ENCODE peak calls at places on chromosomes 5 and 9, in six cellular contexts. R is AG04450, P is uterus, K is H1, S is omental fat pad, O is sigmoid colon. E is an unnamed sample.

GRCh38 chr9:90344013-90344412 is 298.6 kb downstream of the DIRAS2 start:
- DNase-seq in R (no peak), P (no peak), K (no peak), S (no peak), O (no peak), E (no peak)

GRCh38 chr5:5544094-5544663 is 121.7 kb downstream of the ICE1 start:
- DNase-seq in R (no peak), P (no peak), K (no peak), S (no peak), O (no peak), E (no peak)

GRCh38 chr9:38047301-38048251 is 21.5 kb downstream of the SHB start:
- DNase-seq in R (peak), P (no peak), K (peak), S (no peak), O (peak), E (no peak)

GRCh38 chr9:25261445-25261844 is 416.8 kb downstream of the TUSC1 start:
- DNase-seq in R (no peak), P (no peak), K (no peak), S (no peak), O (no peak), E (no peak)

GRCh38 chr9:136726631-136727191 is 14.3 kb downstream of the DIPK1B start:
- DNase-seq in R (no peak), P (no peak), K (no peak), S (no peak), O (no peak), E (no peak)

GRCh38 chr5:94691947-94692346 is 73.5 kb downstream of the SLF1 start:
- DNase-seq in R (no peak), P (peak), K (no peak), S (no peak), O (no peak), E (no peak)

GRCh38 chr9:133516961-133517350 is 7.8 kb downstream of the MYMK start:
- DNase-seq in R (no peak), P (no peak), K (no peak), S (no peak), O (no peak), E (no peak)

GRCh38 chr9:133980864-133981588 is 11.1 kb downstream of the VAV2 start:
- DNase-seq in R (no peak), P (no peak), K (no peak), S (no peak), O (peak), E (no peak)

GRCh38 chr9:91966503-91966902 is 16.5 kb upstream of the ROR2 start:
- DNase-seq in R (no peak), P (no peak), K (no peak), S (no peak), O (no peak), E (no peak)

GRCh38 chr9:12884736-12885395 is 110.0 kb downstream of the LURAP1L start:
- DNase-seq in R (peak), P (no peak), K (no peak), S (no peak), O (no peak), E (no peak)

GRCh38 chr5:127088226-127088625 is 14.9 kb upstream of the C5orf63 start:
- DNase-seq in R (peak), P (no peak), K (no peak), S (no peak), O (no peak), E (no peak)

GRCh38 chr9:8134629-8135028 is 335.1 kb upstream of the DMAC1 start:
- DNase-seq in R (no peak), P (no peak), K (no peak), S (no peak), O (no peak), E (no peak)

GRCh38 chr5:157918811-157919742 is 60.1 kb upstream of the CLINT1 start:
- DNase-seq in R (no peak), P (no peak), K (no peak), S (no peak), O (no peak), E (no peak)

GRCh38 chr9:133734600-133735414 is 3.3 kb downstream of the SARDH start:
- DNase-seq in R (no peak), P (no peak), K (no peak), S (no peak), O (peak), E (no peak)

DNA sequence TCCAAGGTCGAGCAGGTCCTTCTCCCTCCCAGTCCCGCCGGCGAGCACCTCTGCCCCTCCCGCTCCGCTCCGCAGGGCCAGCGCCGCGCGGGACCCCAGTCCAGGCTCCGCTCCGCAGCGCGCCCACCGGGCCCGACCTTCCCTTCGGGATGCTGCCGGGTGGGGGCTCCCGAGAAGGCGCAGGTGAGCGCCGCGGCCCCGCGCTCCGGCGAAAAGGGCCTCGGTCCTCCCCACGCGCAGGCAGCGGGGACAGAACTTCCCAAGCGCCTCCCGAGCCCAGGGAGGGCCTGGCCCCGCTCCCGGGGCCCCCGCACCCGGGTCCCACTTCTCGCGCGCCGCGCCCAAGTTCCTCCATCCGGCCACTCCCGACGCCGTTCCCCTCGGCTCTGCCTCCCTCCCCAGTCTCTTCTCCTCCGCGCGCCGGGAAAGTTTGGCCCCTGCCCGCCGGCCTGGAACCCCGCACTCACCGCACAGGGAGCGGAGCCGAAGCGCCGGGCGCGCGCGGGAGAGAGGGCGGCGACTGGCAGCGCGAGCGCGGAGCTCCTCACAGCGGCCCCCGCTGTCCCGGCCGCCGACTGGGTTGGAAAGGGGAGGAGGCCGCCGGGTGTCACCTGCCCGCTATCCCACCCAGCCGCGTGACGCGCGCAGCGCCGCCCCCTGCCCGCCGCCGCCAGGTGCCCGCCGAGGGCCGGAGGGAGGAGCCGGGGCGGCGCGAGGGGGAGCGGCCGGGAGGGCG is at the start of gene ELOVL7:
- DNase-seq in R (no peak), P (no peak), K (peak), S (no peak), O (no peak), E (no peak)
- TF ChIP-seq CTCF in R (peak), P (no peak), K (peak), S (no peak), O (no peak), E (no peak)

DNA sequence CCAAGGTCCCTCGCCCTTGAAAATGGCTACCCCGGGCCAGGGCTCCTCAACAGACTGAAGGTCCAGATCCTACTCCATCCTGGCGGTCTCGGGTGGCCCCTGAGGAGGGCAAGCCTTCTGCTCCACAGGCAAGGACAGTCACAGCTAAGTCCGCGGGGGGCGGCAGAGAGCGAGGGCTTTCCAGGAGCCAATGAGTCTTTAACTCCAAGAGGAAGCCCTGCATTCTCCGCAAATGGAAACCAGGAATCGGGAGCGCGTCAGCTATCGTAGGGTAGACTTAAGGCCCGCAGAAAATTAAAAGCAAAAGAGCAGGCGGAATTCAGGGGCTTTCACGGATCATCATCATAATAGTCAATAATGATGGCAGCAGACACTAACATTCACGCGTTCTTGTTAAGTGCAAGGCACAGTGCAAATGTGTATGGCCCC is 87.8 kb upstream of the TNFAIP8 start:
- DNase-seq in R (peak), P (peak), K (peak), S (peak), O (peak), E (peak)
- TF ChIP-seq CTCF in R (peak), P (peak), K (peak), S (no peak), O (peak), E (peak)

GRCh38 chr5:172762214-172763119 is 8.5 kb downstream of the DUSP1 start:
- DNase-seq in R (no peak), P (peak), K (no peak), S (no peak), O (no peak), E (no peak)

GRCh38 chr5:172766287-172767104 is 4.5 kb downstream of the DUSP1 start:
- DNase-seq in R (no peak), P (peak), K (no peak), S (peak), O (peak), E (peak)

GRCh38 chr5:172763120-172763464 is 7.9 kb downstream of the DUSP1 start:
- DNase-seq in R (no peak), P (no peak), K (no peak), S (no peak), O (no peak), E (no peak)

GRCh38 chr5:172765766-172766286 is 5.2 kb downstream of the DUSP1 start:
- DNase-seq in R (no peak), P (no peak), K (no peak), S (no peak), O (peak), E (peak)

DNA sequence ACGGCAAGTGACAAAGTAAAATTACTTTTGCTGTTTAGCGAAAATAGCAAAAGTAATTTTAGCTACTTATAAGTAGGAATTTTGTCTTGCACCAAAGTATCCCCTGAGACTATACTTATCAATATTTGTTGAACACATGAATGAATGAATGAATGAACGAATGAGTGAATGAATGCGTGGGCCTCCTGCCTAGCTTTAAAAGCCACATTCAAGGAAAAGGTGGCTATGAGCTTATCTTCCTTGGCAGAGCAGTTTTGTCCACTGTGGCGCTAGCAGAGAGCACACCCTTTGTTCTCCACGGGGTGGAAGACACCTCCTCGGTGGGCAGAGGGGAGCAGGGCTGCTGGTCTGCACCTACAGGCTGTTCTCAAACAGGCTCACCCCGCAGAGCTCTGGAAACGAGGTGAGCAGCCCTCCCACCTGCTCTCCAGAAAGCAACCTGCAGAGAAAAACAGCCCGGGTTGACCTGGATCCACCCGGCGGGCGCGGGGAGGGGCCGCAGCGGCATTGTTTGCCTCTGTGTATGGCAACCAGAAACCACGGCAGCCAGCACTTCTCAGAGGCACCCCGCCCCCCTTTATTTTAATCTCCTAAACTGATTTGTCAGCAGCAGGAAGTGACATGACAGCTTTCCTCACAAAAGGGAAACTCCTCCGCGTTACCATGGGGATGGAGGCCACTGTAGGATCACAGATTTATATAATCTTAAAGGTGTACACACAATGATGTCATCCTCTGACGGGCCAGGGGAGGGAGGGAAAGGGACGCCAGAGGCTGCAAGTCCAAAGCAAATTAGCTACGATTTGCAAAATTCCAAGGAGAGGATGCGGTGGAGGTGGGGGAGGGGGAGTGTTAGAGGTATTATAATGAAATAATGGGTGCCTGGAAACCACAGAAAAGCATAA is 5.9 kb downstream of the DUSP1 start:
- DNase-seq in R (peak), P (peak), K (peak), S (peak), O (peak), E (peak)
- TF ChIP-seq CTCF in R (no peak), P (no peak), K (no peak), S (no peak), O (no peak), E (no peak)

GRCh38 chr5:41517909-41518308 is 7.5 kb upstream of the PLCXD3 start:
- DNase-seq in R (no peak), P (no peak), K (no peak), S (no peak), O (no peak), E (no peak)

GRCh38 chr5:41522193-41522786 is 11.9 kb upstream of the PLCXD3 start:
- DNase-seq in R (no peak), P (no peak), K (no peak), S (no peak), O (no peak), E (no peak)

GRCh38 chr5:41524174-41524573 is 13.8 kb upstream of the PLCXD3 start:
- DNase-seq in R (no peak), P (no peak), K (no peak), S (no peak), O (no peak), E (no peak)

GRCh38 chr5:41519801-41520200 is 9.4 kb upstream of the PLCXD3 start:
- DNase-seq in R (no peak), P (no peak), K (no peak), S (no peak), O (no peak), E (no peak)
- TF ChIP-seq CTCF in R (no peak), P (no peak), K (no peak), S (no peak), O (no peak), E (no peak)

GRCh38 chr5:465591-466403 is 22.8 kb downstream of the EXOC3 start:
- DNase-seq in R (no peak), P (no peak), K (no peak), S (no peak), O (peak), E (no peak)

GRCh38 chr5:468401-468800 is 25.4 kb downstream of the EXOC3 start:
- DNase-seq in R (no peak), P (no peak), K (no peak), S (no peak), O (peak), E (no peak)

GRCh38 chr5:464446-464842 is 21.5 kb downstream of the EXOC3 start:
- DNase-seq in R (no peak), P (no peak), K (no peak), S (no peak), O (peak), E (no peak)

GRCh38 chr5:464843-465590 is 22.0 kb downstream of the EXOC3 start:
- DNase-seq in R (no peak), P (no peak), K (no peak), S (no peak), O (peak), E (no peak)

GRCh38 chr5:466661-467310 is 23.8 kb downstream of the EXOC3 start:
- DNase-seq in R (no peak), P (no peak), K (no peak), S (no peak), O (peak), E (peak)
- TF ChIP-seq CTCF in R (no peak), P (no peak), K (no peak), S (no peak), O (no peak), E (no peak)

GRCh38 chr9:123943671-123944070 is 13.7 kb upstream of the DENND1A start:
- DNase-seq in R (no peak), P (no peak), K (no peak), S (no peak), O (no peak), E (no peak)

GRCh38 chr9:123942542-123942941 is 12.6 kb upstream of the DENND1A start:
- DNase-seq in R (no peak), P (no peak), K (no peak), S (no peak), O (no peak), E (no peak)

GRCh38 chr9:123938401-123938800 is 8.5 kb upstream of the DENND1A start:
- DNase-seq in R (no peak), P (no peak), K (no peak), S (no peak), O (no peak), E (no peak)

GRCh38 chr9:123941535-123942070 is 11.7 kb upstream of the DENND1A start:
- DNase-seq in R (no peak), P (no peak), K (no peak), S (no peak), O (no peak), E (no peak)

GRCh38 chr9:123940721-123941534 is 11.0 kb upstream of the DENND1A start:
- DNase-seq in R (no peak), P (no peak), K (no peak), S (no peak), O (no peak), E (no peak)
- TF ChIP-seq CTCF in R (peak), P (no peak), K (peak), S (no peak), O (no peak), E (no peak)

GRCh38 chr9:34045903-34046302 is 2.8 kb downstream of the UBAP2 start:
- DNase-seq in R (no peak), P (no peak), K (no peak), S (no peak), O (no peak), E (no peak)

GRCh38 chr9:34049630-34050384 is 1.1 kb upstream of the UBAP2 start:
- DNase-seq in R (no peak), P (no peak), K (peak), S (no peak), O (no peak), E (no peak)

GRCh38 chr9:34047864-34048729 is 590 bp downstream of the UBAP2 start:
- DNase-seq in R (no peak), P (peak), K (no peak), S (no peak), O (peak), E (no peak)

GRCh38 chr9:34046784-34047379 is 1.8 kb downstream of the UBAP2 start:
- DNase-seq in R (no peak), P (no peak), K (no peak), S (no peak), O (no peak), E (no peak)

DNA sequence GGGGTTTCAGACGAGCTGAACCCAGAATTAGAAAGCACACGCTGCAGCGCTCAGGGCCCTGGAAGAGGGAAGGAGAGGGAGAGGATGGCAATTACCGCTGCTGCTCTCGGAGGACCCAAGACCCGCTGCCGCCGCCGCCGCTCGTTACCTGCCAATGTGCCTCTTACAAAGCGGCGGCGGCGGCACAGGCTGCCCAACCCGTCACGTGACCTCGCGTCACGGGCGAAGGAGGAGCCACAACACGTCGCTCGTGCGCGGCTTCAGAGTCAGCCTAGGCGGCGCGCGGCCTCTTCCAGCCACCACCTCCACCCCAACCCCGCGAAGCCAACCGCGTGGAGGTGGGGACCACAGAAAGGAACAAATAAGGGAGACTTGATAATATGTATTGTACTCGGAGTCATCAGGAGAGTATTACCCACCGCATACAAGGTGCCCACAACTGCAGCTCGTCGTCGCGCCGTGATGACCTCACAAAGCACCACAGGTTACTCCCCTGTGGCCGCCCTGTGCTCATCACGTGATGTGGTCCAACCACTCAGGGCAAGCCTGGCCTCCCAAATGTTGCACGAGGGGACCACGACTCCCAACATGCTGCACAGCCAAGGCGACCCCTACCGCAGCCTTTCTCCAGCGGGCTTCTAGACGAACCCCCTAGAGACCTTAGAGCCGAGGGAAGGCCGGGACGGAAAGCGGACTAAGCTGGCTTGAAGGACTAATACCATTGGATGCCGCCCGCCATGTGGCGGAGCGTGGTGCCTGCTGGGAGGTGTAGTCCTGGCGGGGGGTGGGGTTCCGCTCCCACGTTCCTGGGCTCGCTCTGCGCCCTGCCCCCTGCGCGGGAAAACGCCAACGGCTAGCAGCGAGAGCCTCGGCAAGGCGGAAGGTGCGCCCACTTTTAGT is at the start of gene UBAP2:
- DNase-seq in R (peak), P (peak), K (peak), S (peak), O (peak), E (peak)
- TF ChIP-seq CTCF in R (peak), P (no peak), K (no peak), S (no peak), O (no peak), E (no peak)

GRCh38 chr5:179288101-179288808 is 57.0 kb downstream of the ADAMTS2 start:
- DNase-seq in R (no peak), P (peak), K (no peak), S (no peak), O (peak), E (no peak)
- TF ChIP-seq CTCF in R (no peak), P (no peak), K (no peak), S (no peak), O (no peak), E (no peak)

DNA sequence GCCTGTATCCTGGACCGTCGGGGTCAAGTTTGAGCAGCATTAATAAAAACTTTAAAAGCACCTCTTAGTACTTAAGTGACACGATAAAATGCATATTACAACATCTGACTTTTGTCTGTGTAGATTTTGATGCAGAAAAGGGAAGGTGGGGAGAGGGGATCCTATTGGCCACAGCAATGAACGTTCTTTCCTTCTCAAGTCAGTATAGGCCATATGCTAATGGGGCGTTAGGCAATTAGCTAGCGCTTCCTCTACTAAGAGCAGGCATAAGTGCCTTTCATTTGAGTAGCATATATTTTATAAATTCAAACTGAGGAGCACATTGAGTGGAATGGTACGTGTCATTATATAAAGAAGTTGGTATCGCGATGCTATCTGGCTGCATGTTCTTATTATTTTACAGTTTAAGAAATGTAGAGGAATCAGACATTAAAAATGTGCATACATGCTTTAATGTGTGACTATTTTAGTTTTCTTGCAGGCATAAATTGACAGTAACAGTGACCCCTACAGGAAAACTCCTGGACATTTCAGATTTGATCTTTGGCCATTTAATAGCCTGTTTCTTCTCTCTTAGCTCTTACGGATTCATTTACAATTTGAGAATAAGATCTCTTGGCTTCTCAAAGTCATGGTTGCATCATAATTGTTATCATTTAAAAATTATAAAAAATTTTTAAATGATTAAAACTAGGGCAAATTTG is 1.1 kb upstream of the GNA14 start:
- DNase-seq in R (no peak), P (no peak), K (no peak), S (no peak), O (no peak), E (no peak)
- TF ChIP-seq CTCF in R (peak), P (peak), K (peak), S (no peak), O (peak), E (no peak)

GRCh38 chr5:169197343-169197742 is 103.6 kb downstream of the SLIT3 start:
- DNase-seq in R (no peak), P (no peak), K (no peak), S (no peak), O (no peak), E (no peak)
- TF ChIP-seq CTCF in R (no peak), P (no peak), K (no peak), S (no peak), O (no peak), E (no peak)